ENCODE peak calls at places on chromosomes 16 and 17, in six cellular contexts. P, H, V, Z, O and B are unnamed samples.

GRCh38 chr17:7969434-7969833 is 33.0 kb upstream of the GUCY2D start:
- DNase-seq in H (no peak), O (no peak), V (no peak), P (no peak), Z (no peak), B (no peak)

GRCh38 chr16:8920676-8921625 is 38.8 kb downstream of the LITAFD start:
- DNase-seq in P (no peak), V (no peak), Z (no peak), H (no peak), O (no peak), B (no peak)

GRCh38 chr17:35242805-35243458 is at the start of gene SLFN5:
- DNase-seq in P (peak; percentile 91), Z (peak; percentile 50), V (peak; percentile 95), O (peak; percentile 98), H (peak; percentile 68), B (peak; percentile 69)

GRCh38 chr17:69305177-69305576 is 21.8 kb downstream of the ABCA5 start:
- DNase-seq in P (no peak), H (no peak), O (no peak), V (no peak), Z (no peak), B (no peak)

GRCh38 chr16:58472266-58472665 is 27.7 kb upstream of the NDRG4 start:
- DNase-seq in V (no peak), H (no peak), O (no peak), Z (no peak), P (no peak), B (no peak)

GRCh38 chr16:3248596-3248995 is 7.8 kb downstream of the MEFV start:
- DNase-seq in O (no peak), Z (no peak), V (no peak), H (no peak), P (no peak), B (no peak)

GRCh38 chr17:30000755-30001257 is 59.4 kb downstream of the EFCAB5 start:
- DNase-seq in V (no peak), Z (no peak), O (no peak), H (no peak), P (no peak), B (no peak)

GRCh38 chr17:59890720-59891119 is 2.0 kb downstream of the TUBD1 start:
- DNase-seq in O (peak; percentile 48), Z (peak; percentile 32), V (no peak), P (no peak), H (peak; percentile 61), B (no peak)

GRCh38 chr17:79915850-79916430 is 76.7 kb upstream of the CBX4 start:
- DNase-seq in V (no peak), P (peak; percentile 72), O (peak; percentile 82), H (peak; percentile 75), Z (peak; percentile 71), B (peak; percentile 74)

GRCh38 chr17:1800240-1800639 is 29.5 kb downstream of the SMYD4 start:
- DNase-seq in P (no peak), O (no peak), H (no peak), Z (no peak), V (no peak), B (no peak)

GRCh38 chr17:77786740-77787505 is 171.6 kb upstream of the TNRC6C start:
- DNase-seq in H (no peak), O (no peak), P (peak; percentile 61), V (no peak), Z (no peak), B (peak; percentile 58)

GRCh38 chr16:28511031-28511430 is 4.4 kb upstream of the IL27 start:
- DNase-seq in V (no peak), Z (no peak), P (no peak), O (no peak), H (no peak), B (no peak)

GRCh38 chr17:30600830-30601494 is 123.8 kb downstream of the GOSR1 start:
- DNase-seq in H (no peak), Z (no peak), V (peak; percentile 39), P (no peak), O (peak; percentile 48), B (no peak)

GRCh38 chr16:77307764-77308561 is 108.8 kb downstream of the SYCE1L start:
- DNase-seq in Z (no peak), H (no peak), P (no peak), V (peak; percentile 87), O (peak; percentile 31), B (no peak)

GRCh38 chr16:86428729-86429472 is 81.4 kb upstream of the FOXF1 start:
- DNase-seq in P (no peak), O (no peak), V (no peak), Z (peak; percentile 4), H (no peak), B (no peak)

GRCh38 chr17:11506635-11507034 is 91.6 kb upstream of the DNAH9 start:
- DNase-seq in H (peak; percentile 5), P (peak; percentile 13), V (no peak), O (no peak), Z (peak; percentile 15), B (no peak)

GRCh38 chr17:62720126-62720850 is 87.8 kb downstream of the MARCHF10 start:
- DNase-seq in H (peak; percentile 36), V (peak; percentile 24), Z (peak; percentile 46), P (no peak), O (peak; percentile 63), B (no peak)

GRCh38 chr16:28131743-28132393 is 68.4 kb upstream of the GSG1L start:
- DNase-seq in Z (no peak), H (no peak), O (no peak), P (no peak), V (no peak), B (no peak)

GRCh38 chr17:68455756-68456528 is 1.4 kb downstream of the WIPI1 start:
- DNase-seq in O (no peak), V (no peak), Z (no peak), P (no peak), H (peak; percentile 89), B (no peak)

GRCh38 chr16:53502331-53503269 is at the start of gene AKTIP:
- DNase-seq in Z (peak; percentile 22), V (peak; percentile 40), H (no peak), P (peak; percentile 67), O (no peak), B (peak; percentile 57)
- TF ChIP-seq JUN in Z (no peak), V (no peak), H (no peak), P (peak; percentile 46), O (no peak), B (no peak)

GRCh38 chr17:57915532-57915931 is 39.7 kb downstream of the CUEDC1 start:
- DNase-seq in Z (no peak), P (no peak), H (no peak), O (no peak), V (no peak), B (no peak)

GRCh38 chr17:57918017-57918895 is 37.0 kb downstream of the CUEDC1 start:
- DNase-seq in O (no peak), H (no peak), Z (no peak), P (no peak), V (no peak), B (no peak)

GRCh38 chr17:57916925-57917858 is 38.0 kb downstream of the CUEDC1 start:
- DNase-seq in O (no peak), V (no peak), Z (no peak), P (no peak), H (peak; percentile 53), B (no peak)

GRCh38 chr17:57914274-57915147 is 40.7 kb downstream of the CUEDC1 start:
- DNase-seq in P (no peak), V (peak; percentile 16), O (no peak), Z (no peak), H (no peak), B (no peak)

DNA sequence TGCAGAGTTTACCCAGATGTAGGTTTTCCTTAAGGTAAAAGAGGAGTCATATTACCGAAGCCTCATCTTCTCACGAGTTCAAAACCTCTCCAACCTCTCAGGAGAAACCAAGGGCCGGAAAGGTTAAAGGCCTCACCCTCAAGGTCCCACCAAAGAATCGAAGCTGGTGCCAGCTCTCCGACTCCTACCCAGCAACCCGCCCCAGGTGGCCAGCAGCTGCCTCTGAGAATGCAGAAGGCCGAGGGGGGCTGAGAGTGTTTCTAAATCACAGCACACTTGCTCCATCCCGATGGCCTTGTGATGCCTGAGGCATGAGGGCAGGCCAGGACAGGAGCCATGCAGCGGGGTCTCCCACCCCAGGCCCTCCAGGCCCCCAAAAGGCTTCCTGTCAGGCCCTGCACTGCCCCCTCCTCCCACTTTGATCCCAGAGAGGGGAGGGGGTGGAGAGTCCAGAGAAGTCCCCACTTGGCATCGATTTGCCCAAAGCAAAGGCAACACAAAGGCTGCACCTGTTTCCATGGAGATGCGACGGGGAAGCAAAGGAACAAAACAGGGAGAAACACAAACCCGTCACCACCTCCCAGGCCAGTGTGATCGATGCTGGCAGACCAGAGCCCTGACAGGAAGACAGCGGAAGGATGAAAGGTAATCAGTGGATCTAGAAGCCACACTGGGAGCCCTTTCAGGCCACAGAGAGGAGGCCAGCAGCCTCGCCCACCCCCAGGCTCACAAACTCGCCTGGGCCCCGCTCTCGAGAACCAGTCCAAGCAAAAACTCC is 39.0 kb downstream of the CUEDC1 start:
- DNase-seq in P (peak; percentile 55), O (no peak), Z (no peak), V (no peak), H (no peak), B (peak; percentile 72)
- TF ChIP-seq MAX in P (no peak), O (no peak), Z (no peak), V (no peak), H (no peak), B (no peak)

GRCh38 chr16:23141033-23141432 is 8.2 kb downstream of the USP31 start:
- DNase-seq in H (no peak), Z (no peak), O (no peak), P (no peak), V (no peak), B (no peak)

GRCh38 chr16:23141500-23141899 is 7.8 kb downstream of the USP31 start:
- DNase-seq in H (no peak), V (no peak), O (no peak), Z (no peak), P (no peak), B (no peak)

GRCh38 chr16:23140082-23140481 is 9.2 kb downstream of the USP31 start:
- DNase-seq in P (no peak), O (no peak), V (no peak), H (no peak), Z (no peak), B (no peak)

GRCh38 chr16:23143391-23143790 is 5.9 kb downstream of the USP31 start:
- DNase-seq in O (no peak), V (no peak), Z (no peak), H (no peak), P (no peak), B (no peak)

GRCh38 chr16:23141959-23142740 is 7.1 kb downstream of the USP31 start:
- DNase-seq in Z (peak; percentile 16), V (no peak), O (no peak), P (no peak), H (peak; percentile 84), B (no peak)
- TF ChIP-seq JUN in Z (no peak), V (no peak), O (no peak), P (no peak), H (peak; percentile 3), B (no peak)

GRCh38 chr16:47886631-47887415 is 269.0 kb downstream of the ABCC12 start:
- DNase-seq in V (no peak), H (no peak), O (no peak), Z (no peak), P (no peak), B (no peak)

GRCh38 chr16:47885489-47885888 is 270.3 kb downstream of the ABCC12 start:
- DNase-seq in V (no peak), P (no peak), H (no peak), O (no peak), Z (no peak), B (no peak)

GRCh38 chr16:47888734-47889133 is 267.1 kb downstream of the ABCC12 start:
- DNase-seq in H (no peak), O (no peak), Z (no peak), P (no peak), V (no peak), B (no peak)

GRCh38 chr16:47887496-47887895 is 268.3 kb downstream of the ABCC12 start:
- DNase-seq in V (no peak), O (peak; percentile 15), H (no peak), Z (no peak), P (peak; percentile 26), B (no peak)

GRCh38 chr16:47888142-47888541 is 267.7 kb downstream of the ABCC12 start:
- DNase-seq in H (peak; percentile 75), V (no peak), O (peak; percentile 13), Z (no peak), P (no peak), B (peak; percentile 34)
- TF ChIP-seq MAX in H (peak; percentile 51), V (no peak), O (peak; percentile 88), Z (no peak), P (no peak), B (peak; percentile 52)